ENCODE peak calls at places on chromosome 12, in seven cellular contexts. One of them, this sample, is unnamed.

GRCh38 chr12:75683220-75683619 is 171.8 kb upstream of the KRR1 start:
- DNase-seq in activated B cell treated with CpG ODN at 0.5 μM for 24 hours: no peak
- DNase-seq in heart right ventricle: no peak
- DNase-seq in uterus: no peak
- DNase-seq in MM.1S: no peak
- DNase-seq in brain microvascular endothelial cell: no peak
- DNase-seq in upper lobe of right lung: no peak
- DNase-seq in this sample: no peak

GRCh38 chr12:31897791-31898503 is 61.3 kb upstream of the RESF1 start:
- DNase-seq in uterus: no peak
- DNase-seq in heart right ventricle: peak; percentile 20
- DNase-seq in upper lobe of right lung: peak; percentile 65
- DNase-seq in MM.1S: peak; percentile 28
- DNase-seq in activated B cell treated with CpG ODN at 0.5 μM for 24 hours: no peak
- DNase-seq in brain microvascular endothelial cell: peak; percentile 19
- DNase-seq in this sample: peak; percentile 56

GRCh38 chr12:71935594-71935993 is 3.1 kb upstream of the TPH2 start:
- DNase-seq in activated B cell treated with CpG ODN at 0.5 μM for 24 hours: no peak
- DNase-seq in heart right ventricle: no peak
- DNase-seq in uterus: no peak
- DNase-seq in MM.1S: no peak
- DNase-seq in upper lobe of right lung: no peak
- DNase-seq in brain microvascular endothelial cell: no peak
- DNase-seq in this sample: no peak

GRCh38 chr12:32583535-32583934 is 95.6 kb upstream of the DNM1L start:
- DNase-seq in upper lobe of right lung: no peak
- DNase-seq in uterus: no peak
- DNase-seq in MM.1S: no peak
- DNase-seq in heart right ventricle: no peak
- DNase-seq in brain microvascular endothelial cell: peak; percentile 34
- DNase-seq in activated B cell treated with CpG ODN at 0.5 μM for 24 hours: no peak
- DNase-seq in this sample: no peak

GRCh38 chr12:11621797-11622423 is 27.6 kb upstream of the ETV6 start:
- DNase-seq in activated B cell treated with CpG ODN at 0.5 μM for 24 hours: no peak
- DNase-seq in heart right ventricle: peak; percentile 20
- DNase-seq in brain microvascular endothelial cell: peak; percentile 36
- DNase-seq in uterus: no peak
- DNase-seq in MM.1S: peak; percentile 14
- DNase-seq in upper lobe of right lung: no peak
- DNase-seq in this sample: peak; percentile 47

GRCh38 chr12:44616385-44616784 is 259.7 kb downstream of the NELL2 start:
- DNase-seq in uterus: no peak
- DNase-seq in upper lobe of right lung: no peak
- DNase-seq in heart right ventricle: no peak
- DNase-seq in MM.1S: no peak
- DNase-seq in brain microvascular endothelial cell: no peak
- DNase-seq in activated B cell treated with CpG ODN at 0.5 μM for 24 hours: no peak
- DNase-seq in this sample: no peak

GRCh38 chr12:123000578-123000977 is 20.1 kb downstream of the ARL6IP4 start:
- DNase-seq in MM.1S: no peak
- DNase-seq in uterus: no peak
- DNase-seq in upper lobe of right lung: no peak
- DNase-seq in activated B cell treated with CpG ODN at 0.5 μM for 24 hours: no peak
- DNase-seq in brain microvascular endothelial cell: no peak
- DNase-seq in heart right ventricle: no peak
- DNase-seq in this sample: no peak

GRCh38 chr12:11622774-11623375 is 26.6 kb upstream of the ETV6 start:
- DNase-seq in uterus: no peak
- DNase-seq in heart right ventricle: no peak
- DNase-seq in activated B cell treated with CpG ODN at 0.5 μM for 24 hours: no peak
- DNase-seq in upper lobe of right lung: no peak
- DNase-seq in brain microvascular endothelial cell: no peak
- DNase-seq in MM.1S: no peak
- DNase-seq in this sample: no peak

GRCh38 chr12:56931474-56931978 is 2.7 kb downstream of the SDR9C7 start:
- DNase-seq in upper lobe of right lung: no peak
- DNase-seq in activated B cell treated with CpG ODN at 0.5 μM for 24 hours: no peak
- DNase-seq in heart right ventricle: no peak
- DNase-seq in brain microvascular endothelial cell: peak; percentile 8
- DNase-seq in MM.1S: no peak
- DNase-seq in uterus: no peak
- DNase-seq in this sample: peak; percentile 18

GRCh38 chr12:122368361-122369073 is 54.0 kb downstream of the CLIP1 start:
- DNase-seq in uterus: no peak
- DNase-seq in brain microvascular endothelial cell: peak; percentile 53
- DNase-seq in heart right ventricle: no peak
- DNase-seq in activated B cell treated with CpG ODN at 0.5 μM for 24 hours: no peak
- DNase-seq in upper lobe of right lung: no peak
- DNase-seq in MM.1S: no peak
- DNase-seq in this sample: no peak

GRCh38 chr12:30985814-30986452 is 59.4 kb downstream of the TSPAN11 start:
- DNase-seq in upper lobe of right lung: peak; percentile 74
- DNase-seq in brain microvascular endothelial cell: peak; percentile 50
- DNase-seq in uterus: no peak
- DNase-seq in activated B cell treated with CpG ODN at 0.5 μM for 24 hours: no peak
- DNase-seq in heart right ventricle: peak; percentile 53
- DNase-seq in MM.1S: peak; percentile 46
- DNase-seq in this sample: peak; percentile 47

GRCh38 chr12:108635201-108635996 is 1.7 kb upstream of the SELPLG start:
- DNase-seq in MM.1S: peak; percentile 98
- DNase-seq in activated B cell treated with CpG ODN at 0.5 μM for 24 hours: no peak
- DNase-seq in brain microvascular endothelial cell: no peak
- DNase-seq in upper lobe of right lung: no peak
- DNase-seq in uterus: no peak
- DNase-seq in heart right ventricle: no peak
- DNase-seq in this sample: peak; percentile 79

GRCh38 chr12:122345042-122345441 is 77.4 kb downstream of the CLIP1 start:
- DNase-seq in brain microvascular endothelial cell: no peak
- DNase-seq in activated B cell treated with CpG ODN at 0.5 μM for 24 hours: no peak
- DNase-seq in MM.1S: no peak
- DNase-seq in upper lobe of right lung: no peak
- DNase-seq in heart right ventricle: no peak
- DNase-seq in uterus: no peak
- DNase-seq in this sample: no peak

GRCh38 chr12:110931315-110931728 is 10.9 kb upstream of the MYL2 start:
- DNase-seq in upper lobe of right lung: peak; percentile 57
- DNase-seq in activated B cell treated with CpG ODN at 0.5 μM for 24 hours: no peak
- DNase-seq in heart right ventricle: peak; percentile 85
- DNase-seq in brain microvascular endothelial cell: no peak
- DNase-seq in uterus: no peak
- DNase-seq in MM.1S: no peak
- DNase-seq in this sample: no peak

GRCh38 chr12:98796745-98797144 is 151.7 kb downstream of the APAF1 start:
- DNase-seq in activated B cell treated with CpG ODN at 0.5 μM for 24 hours: no peak
- DNase-seq in MM.1S: no peak
- DNase-seq in heart right ventricle: no peak
- DNase-seq in upper lobe of right lung: no peak
- DNase-seq in uterus: no peak
- DNase-seq in brain microvascular endothelial cell: no peak
- DNase-seq in this sample: no peak

GRCh38 chr12:110531741-110532333 is 29.7 kb downstream of the RAD9B start:
- DNase-seq in upper lobe of right lung: no peak
- DNase-seq in activated B cell treated with CpG ODN at 0.5 μM for 24 hours: no peak
- DNase-seq in MM.1S: peak; percentile 30
- DNase-seq in heart right ventricle: no peak
- DNase-seq in uterus: no peak
- DNase-seq in brain microvascular endothelial cell: no peak
- DNase-seq in this sample: no peak

GRCh38 chr12:2183556-2184541 is 131.1 kb downstream of the CACNA1C start:
- DNase-seq in activated B cell treated with CpG ODN at 0.5 μM for 24 hours: no peak
- DNase-seq in heart right ventricle: no peak
- DNase-seq in upper lobe of right lung: no peak
- DNase-seq in uterus: peak; percentile 54
- DNase-seq in brain microvascular endothelial cell: peak; percentile 34
- DNase-seq in MM.1S: peak; percentile 7
- DNase-seq in this sample: no peak
- TF ChIP-seq CTCF in activated B cell treated with CpG ODN at 0.5 μM for 24 hours: no peak
- TF ChIP-seq CTCF in heart right ventricle: peak; percentile 39
- TF ChIP-seq CTCF in upper lobe of right lung: no peak
- TF ChIP-seq CTCF in uterus: peak; percentile 19
- TF ChIP-seq CTCF in brain microvascular endothelial cell: peak; percentile 45
- TF ChIP-seq CTCF in MM.1S: no peak
- TF ChIP-seq CTCF in this sample: no peak

GRCh38 chr12:116278667-116279066 is 1.2 kb upstream of the MED13L start:
- DNase-seq in upper lobe of right lung: no peak
- DNase-seq in MM.1S: no peak
- DNase-seq in brain microvascular endothelial cell: no peak
- DNase-seq in heart right ventricle: no peak
- DNase-seq in activated B cell treated with CpG ODN at 0.5 μM for 24 hours: no peak
- DNase-seq in uterus: no peak
- DNase-seq in this sample: no peak

GRCh38 chr12:116274552-116275375 is 2.7 kb downstream of the MED13L start:
- DNase-seq in uterus: no peak
- DNase-seq in brain microvascular endothelial cell: no peak
- DNase-seq in activated B cell treated with CpG ODN at 0.5 μM for 24 hours: no peak
- DNase-seq in heart right ventricle: no peak
- DNase-seq in MM.1S: no peak
- DNase-seq in upper lobe of right lung: no peak
- DNase-seq in this sample: no peak

GRCh38 chr12:116278259-116278595 is 734 bp upstream of the MED13L start:
- DNase-seq in upper lobe of right lung: no peak
- DNase-seq in heart right ventricle: no peak
- DNase-seq in uterus: no peak
- DNase-seq in MM.1S: no peak
- DNase-seq in activated B cell treated with CpG ODN at 0.5 μM for 24 hours: no peak
- DNase-seq in brain microvascular endothelial cell: no peak
- DNase-seq in this sample: no peak

GRCh38 chr12:116276433-116277216 is 868 bp downstream of the MED13L start:
- DNase-seq in uterus: peak; percentile 72
- DNase-seq in upper lobe of right lung: peak; percentile 88
- DNase-seq in brain microvascular endothelial cell: peak; percentile 59
- DNase-seq in activated B cell treated with CpG ODN at 0.5 μM for 24 hours: peak; percentile 62
- DNase-seq in heart right ventricle: peak; percentile 71
- DNase-seq in MM.1S: peak; percentile 44
- DNase-seq in this sample: peak; percentile 76

GRCh38 chr12:116277393-116278258 is at the start of gene MED13L:
- DNase-seq in upper lobe of right lung: peak; percentile 94
- DNase-seq in uterus: peak; percentile 91
- DNase-seq in MM.1S: peak; percentile 72
- DNase-seq in activated B cell treated with CpG ODN at 0.5 μM for 24 hours: peak; percentile 90
- DNase-seq in heart right ventricle: peak; percentile 87
- DNase-seq in brain microvascular endothelial cell: peak; percentile 72
- DNase-seq in this sample: peak; percentile 81
- TF ChIP-seq CTCF in upper lobe of right lung: no peak
- TF ChIP-seq CTCF in uterus: peak; percentile 57
- TF ChIP-seq CTCF in MM.1S: no peak
- TF ChIP-seq CTCF in activated B cell treated with CpG ODN at 0.5 μM for 24 hours: no peak
- TF ChIP-seq CTCF in heart right ventricle: peak; percentile 64
- TF ChIP-seq CTCF in brain microvascular endothelial cell: peak; percentile 33
- TF ChIP-seq CTCF in this sample: peak; percentile 22

GRCh38 chr12:64236549-64236948 is 14.5 kb upstream of the KICS2 start:
- DNase-seq in brain microvascular endothelial cell: peak; percentile 6
- DNase-seq in MM.1S: no peak
- DNase-seq in upper lobe of right lung: no peak
- DNase-seq in activated B cell treated with CpG ODN at 0.5 μM for 24 hours: no peak
- DNase-seq in heart right ventricle: no peak
- DNase-seq in uterus: no peak
- DNase-seq in this sample: no peak
- TF ChIP-seq CTCF in brain microvascular endothelial cell: peak; percentile 47
- TF ChIP-seq CTCF in MM.1S: no peak
- TF ChIP-seq CTCF in upper lobe of right lung: no peak
- TF ChIP-seq CTCF in activated B cell treated with CpG ODN at 0.5 μM for 24 hours: no peak
- TF ChIP-seq CTCF in heart right ventricle: peak; percentile 15
- TF ChIP-seq CTCF in uterus: no peak
- TF ChIP-seq CTCF in this sample: no peak

GRCh38 chr12:88496429-88497190 is 83.7 kb downstream of the KITLG start:
- DNase-seq in uterus: no peak
- DNase-seq in brain microvascular endothelial cell: no peak
- DNase-seq in activated B cell treated with CpG ODN at 0.5 μM for 24 hours: no peak
- DNase-seq in upper lobe of right lung: no peak
- DNase-seq in MM.1S: no peak
- DNase-seq in heart right ventricle: no peak
- DNase-seq in this sample: no peak
- TF ChIP-seq CTCF in uterus: no peak
- TF ChIP-seq CTCF in brain microvascular endothelial cell: no peak
- TF ChIP-seq CTCF in activated B cell treated with CpG ODN at 0.5 μM for 24 hours: no peak
- TF ChIP-seq CTCF in upper lobe of right lung: no peak
- TF ChIP-seq CTCF in MM.1S: no peak
- TF ChIP-seq CTCF in heart right ventricle: no peak
- TF ChIP-seq CTCF in this sample: no peak

GRCh38 chr12:114935658-114936057 is 251.7 kb upstream of the TBX3 start:
- DNase-seq in MM.1S: no peak
- DNase-seq in upper lobe of right lung: no peak
- DNase-seq in heart right ventricle: no peak
- DNase-seq in activated B cell treated with CpG ODN at 0.5 μM for 24 hours: no peak
- DNase-seq in uterus: no peak
- DNase-seq in brain microvascular endothelial cell: no peak
- DNase-seq in this sample: no peak
- TF ChIP-seq CTCF in MM.1S: no peak
- TF ChIP-seq CTCF in upper lobe of right lung: peak; percentile 10
- TF ChIP-seq CTCF in heart right ventricle: peak; percentile 38
- TF ChIP-seq CTCF in activated B cell treated with CpG ODN at 0.5 μM for 24 hours: no peak
- TF ChIP-seq CTCF in uterus: no peak
- TF ChIP-seq CTCF in brain microvascular endothelial cell: peak; percentile 36
- TF ChIP-seq CTCF in this sample: no peak

GRCh38 chr12:12813120-12814101 is at the start of gene DDX47:
- DNase-seq in heart right ventricle: peak; percentile 96
- DNase-seq in MM.1S: peak; percentile 94
- DNase-seq in activated B cell treated with CpG ODN at 0.5 μM for 24 hours: peak; percentile 98
- DNase-seq in upper lobe of right lung: peak; percentile 97
- DNase-seq in uterus: peak; percentile 96
- DNase-seq in brain microvascular endothelial cell: peak; percentile 93
- DNase-seq in this sample: peak; percentile 99

GRCh38 chr12:12812605-12813119 is 484 bp upstream of the DDX47 start:
- DNase-seq in MM.1S: no peak
- DNase-seq in brain microvascular endothelial cell: no peak
- DNase-seq in uterus: no peak
- DNase-seq in activated B cell treated with CpG ODN at 0.5 μM for 24 hours: no peak
- DNase-seq in upper lobe of right lung: no peak
- DNase-seq in heart right ventricle: no peak
- DNase-seq in this sample: no peak

GRCh38 chr12:12811343-12811742 is 1.8 kb upstream of the DDX47 start:
- DNase-seq in activated B cell treated with CpG ODN at 0.5 μM for 24 hours: no peak
- DNase-seq in upper lobe of right lung: no peak
- DNase-seq in heart right ventricle: no peak
- DNase-seq in brain microvascular endothelial cell: no peak
- DNase-seq in MM.1S: no peak
- DNase-seq in uterus: no peak
- DNase-seq in this sample: no peak

GRCh38 chr12:12810507-12811143 is 2.5 kb upstream of the DDX47 start:
- DNase-seq in brain microvascular endothelial cell: no peak
- DNase-seq in MM.1S: no peak
- DNase-seq in heart right ventricle: no peak
- DNase-seq in upper lobe of right lung: no peak
- DNase-seq in activated B cell treated with CpG ODN at 0.5 μM for 24 hours: no peak
- DNase-seq in uterus: no peak
- DNase-seq in this sample: no peak

DNA sequence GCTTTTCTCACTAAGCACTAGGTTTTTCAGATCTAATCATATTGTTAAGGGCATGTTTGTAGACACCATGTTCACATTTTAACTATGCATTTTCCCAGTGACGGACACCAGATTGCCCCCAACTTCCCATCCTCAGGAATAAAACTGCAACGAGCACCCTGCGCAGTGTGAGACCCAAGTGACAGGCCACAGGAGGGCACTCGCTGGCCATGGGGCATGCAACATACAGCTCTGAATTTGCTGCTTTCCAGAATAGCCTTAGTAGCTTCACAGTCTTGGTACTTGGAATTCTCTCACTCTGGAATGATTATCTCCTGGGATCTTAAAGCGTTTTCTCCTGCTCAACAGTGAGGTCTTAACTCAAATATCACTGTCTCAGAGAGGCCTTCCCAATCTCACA is 983 bp upstream of the DDX47 start:
- DNase-seq in MM.1S: no peak
- DNase-seq in uterus: no peak
- DNase-seq in brain microvascular endothelial cell: no peak
- DNase-seq in activated B cell treated with CpG ODN at 0.5 μM for 24 hours: no peak
- DNase-seq in heart right ventricle: no peak
- DNase-seq in upper lobe of right lung: no peak
- DNase-seq in this sample: no peak
- TF ChIP-seq CTCF in MM.1S: no peak
- TF ChIP-seq CTCF in uterus: no peak
- TF ChIP-seq CTCF in brain microvascular endothelial cell: no peak
- TF ChIP-seq CTCF in activated B cell treated with CpG ODN at 0.5 μM for 24 hours: no peak
- TF ChIP-seq CTCF in heart right ventricle: no peak
- TF ChIP-seq CTCF in upper lobe of right lung: peak; percentile 6
- TF ChIP-seq CTCF in this sample: no peak